ENCODE peak calls at places on chromosomes 11 and 22, in six cellular contexts. T is naive B cell; V is aorta; G is NCI-H82; O is SK-MEL-5; J is effector memory CD4-positive, alpha-beta T cell. S is an unnamed sample.

GRCh38 chr22:19443544-19444211 is 3.8 kb downstream of the C22orf39 start:
- DNase-seq in G (no peak), T (no peak), J (no peak), V (no peak), O (no peak), S (no peak)

GRCh38 chr11:125382211-125382807 is 113.8 kb downstream of the FEZ1 start:
- DNase-seq in V (peak), T (no peak), G (peak), O (no peak), J (no peak), S (no peak)

GRCh38 chr22:37171662-37172061 is 16.4 kb downstream of the C1QTNF6 start:
- DNase-seq in J (no peak), G (no peak), V (no peak), T (no peak), O (peak), S (no peak)

GRCh38 chr11:61860054-61860903 is 31.1 kb downstream of the FADS3 start:
- DNase-seq in O (peak), G (no peak), T (no peak), V (peak), J (no peak), S (no peak)

GRCh38 chr11:92111291-92111690 is 113.3 kb upstream of the FAT3 start:
- DNase-seq in J (no peak), T (no peak), V (no peak), G (no peak), O (no peak), S (no peak)

GRCh38 chr11:12724301-12725046 is 50.3 kb downstream of the TEAD1 start:
- DNase-seq in O (peak), J (no peak), T (no peak), G (no peak), V (peak), S (peak)

GRCh38 chr22:22787805-22788459 is 99.7 kb upstream of the IGLL5 start:
- DNase-seq in V (peak), T (peak), J (peak), O (peak), G (peak), S (peak)

GRCh38 chr11:94768602-94769511 is 701 bp downstream of the AMOTL1 start:
- DNase-seq in V (peak), J (no peak), O (no peak), G (peak), T (peak), S (no peak)

GRCh38 chr11:125418396-125418795 is 77.7 kb downstream of the FEZ1 start:
- DNase-seq in O (no peak), T (no peak), V (no peak), J (no peak), G (no peak), S (no peak)

GRCh38 chr22:24175160-24175808 is 6.0 kb upstream of the SUSD2 start:
- DNase-seq in T (peak), V (peak), J (peak), O (peak), G (peak), S (no peak)

GRCh38 chr11:65692367-65692766 is 19.7 kb upstream of the KAT5 start:
- DNase-seq in T (no peak), O (no peak), G (no peak), V (no peak), J (no peak), S (no peak)

GRCh38 chr22:46297151-46297819 is 615 bp downstream of the GTSE1 start:
- DNase-seq in O (no peak), V (no peak), G (peak), T (no peak), J (no peak), S (no peak)

GRCh38 chr11:19432370-19433163 is 191.8 kb upstream of the E2F8 start:
- DNase-seq in T (no peak), V (peak), G (no peak), O (no peak), J (no peak), S (no peak)

GRCh38 chr11:122319011-122319410 is 203.0 kb upstream of the BLID start:
- DNase-seq in J (no peak), T (no peak), V (no peak), G (no peak), O (no peak), S (no peak)

GRCh38 chr11:98090861-98091575 is 929.7 kb upstream of the CNTN5 start:
- DNase-seq in G (no peak), V (no peak), T (no peak), O (peak), J (no peak), S (no peak)

GRCh38 chr11:102280237-102280833 is 36.9 kb upstream of the BIRC3 start:
- DNase-seq in T (no peak), V (no peak), G (no peak), O (no peak), J (no peak), S (no peak)

GRCh38 chr22:21711851-21712250 is 23.7 kb downstream of the YPEL1 start:
- DNase-seq in G (no peak), J (no peak), V (no peak), O (no peak), T (no peak), S (no peak)

GRCh38 chr11:70524096-70524922 is 126.0 kb downstream of the CTTN start:
- DNase-seq in G (no peak), J (no peak), V (peak), O (no peak), T (no peak), S (no peak)

GRCh38 chr11:32487270-32487669 is 51.9 kb upstream of the WT1 start:
- DNase-seq in J (no peak), V (no peak), O (peak), G (peak), T (no peak), S (no peak)

GRCh38 chr11:125262825-125263218 is 98.3 kb downstream of the PKNOX2 start:
- DNase-seq in V (peak), G (peak), T (no peak), O (no peak), J (no peak), S (no peak)